ENCODE peak calls at places on chromosomes 16 and 17, in eight cellular contexts. J is ovary, H is mucosa of descending colon, W is IMR-90, T is aorta, D is PC-9, B is lung, P is uterus. Q is an unnamed sample.

GRCh38 chr17:79301469-79301868 is 226.8 kb downstream of the ENGASE start:
- DNase-seq in D (no peak), T (no peak), B (no peak), J (no peak), W (no peak), P (no peak), H (no peak), Q (no peak)

GRCh38 chr16:56912746-56913703 is 18.9 kb upstream of the HERPUD1 start:
- DNase-seq in H (no peak), B (no peak), J (no peak), W (peak; percentile 83), T (peak; percentile 42), P (no peak), D (no peak), Q (no peak)

GRCh38 chr16:23206986-23207385 is 24.4 kb downstream of the SCNN1G start:
- DNase-seq in B (no peak), P (no peak), D (no peak), W (no peak), J (no peak), T (no peak), H (no peak), Q (no peak)

GRCh38 chr16:78629173-78629572 is 529.7 kb downstream of the WWOX start:
- DNase-seq in H (no peak), J (no peak), P (no peak), D (no peak), W (no peak), T (no peak), B (no peak), Q (no peak)

GRCh38 chr17:29292992-29293889 is 707 bp downstream of the NUFIP2 start:
- DNase-seq in H (peak; percentile 68), W (peak; percentile 34), J (peak; percentile 66), B (peak; percentile 65), D (peak; percentile 41), P (peak; percentile 58), T (peak; percentile 89), Q (peak; percentile 80)

GRCh38 chr16:53945996-53946395 is 242.0 kb downstream of the FTO start:
- DNase-seq in J (no peak), B (peak; percentile 33), W (peak; percentile 64), P (no peak), T (no peak), D (peak; percentile 43), H (no peak), Q (no peak)

GRCh38 chr16:278863-279366 is 1.5 kb upstream of the ARHGDIG start:
- DNase-seq in B (peak; percentile 34), P (no peak), D (peak; percentile 58), J (no peak), W (peak; percentile 17), T (no peak), H (no peak), Q (no peak)

GRCh38 chr17:68768804-68769203 is 167.6 kb upstream of the FAM20A start:
- DNase-seq in T (no peak), D (no peak), P (no peak), B (no peak), W (no peak), H (no peak), J (no peak), Q (no peak)

GRCh38 chr16:55147401-55147800 is 176.6 kb upstream of the IRX6 start:
- DNase-seq in T (no peak), J (no peak), P (no peak), H (no peak), W (no peak), D (no peak), B (no peak), Q (no peak)

GRCh38 chr16:83581082-83581481 is 226.7 kb upstream of the HSBP1 start:
- DNase-seq in T (no peak), J (no peak), P (no peak), D (no peak), B (no peak), W (peak; percentile 46), H (no peak), Q (no peak)

GRCh38 chr16:28067604-28068382 is 4.3 kb upstream of the GSG1L start:
- DNase-seq in T (no peak), H (no peak), W (peak; percentile 74), D (no peak), B (no peak), J (no peak), P (no peak), Q (no peak)

GRCh38 chr16:23384878-23385277 is 68.1 kb downstream of the COG7 start:
- DNase-seq in P (no peak), H (peak; percentile 2), D (no peak), T (no peak), B (no peak), J (no peak), W (no peak), Q (no peak)

GRCh38 chr17:3964203-3965122 is at the start of gene ATP2A3:
- DNase-seq in D (no peak), H (peak; percentile 86), P (no peak), B (no peak), W (no peak), T (peak; percentile 85), J (no peak), Q (no peak)

GRCh38 chr17:64334851-64335250 is 55.8 kb downstream of the PECAM1 start:
- DNase-seq in H (no peak), D (no peak), J (no peak), P (no peak), T (no peak), W (no peak), B (no peak), Q (no peak)

GRCh38 chr17:80760501-80760900 is 215.9 kb downstream of the RPTOR start:
- DNase-seq in T (no peak), P (no peak), J (no peak), W (no peak), B (peak; percentile 50), H (peak; percentile 79), D (peak; percentile 79), Q (no peak)

GRCh38 chr16:11667221-11667823 is 933 bp upstream of the SNN start:
- DNase-seq in T (no peak), W (no peak), D (no peak), J (no peak), H (no peak), P (no peak), B (no peak), Q (peak; percentile 67)

DNA sequence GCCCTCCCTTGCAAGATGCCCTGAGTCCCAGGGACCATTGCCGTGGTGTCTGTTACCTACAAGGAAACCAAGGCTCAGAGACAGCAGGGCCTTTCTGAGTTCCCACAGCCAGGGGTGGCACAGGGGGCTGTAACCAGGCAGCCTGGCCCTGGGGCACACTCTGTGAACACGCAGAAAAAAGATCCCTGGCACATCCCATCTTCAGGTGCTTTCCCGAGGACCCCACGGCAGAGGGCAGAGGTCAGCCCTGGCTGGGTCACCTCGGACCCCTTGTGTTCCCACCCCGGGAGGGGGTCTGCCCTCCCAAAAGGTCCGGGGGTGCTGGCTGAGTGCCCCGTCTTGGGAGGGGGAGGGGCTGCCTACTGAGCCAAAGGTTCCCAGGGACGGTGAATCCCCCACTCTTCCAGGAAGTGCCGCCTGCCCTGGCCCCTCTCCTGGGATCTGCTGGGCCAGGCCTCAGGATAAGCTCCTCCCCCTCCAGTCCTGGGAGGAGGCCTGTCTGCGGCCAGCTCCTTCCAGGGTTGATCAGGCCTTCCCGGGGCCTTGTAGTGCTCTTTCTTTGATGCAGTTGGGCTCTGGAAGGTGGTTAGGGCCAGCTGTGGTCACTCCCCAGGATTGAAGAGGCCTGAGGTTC is 8.1 kb downstream of the GLIS2 start:
- DNase-seq in B (no peak), W (peak; percentile 42), J (peak; percentile 83), D (no peak), P (peak; percentile 77), T (peak; percentile 88), H (no peak), Q (peak; percentile 88)
- H3K4me1 ChIP-seq in B (peaks cover 5% of the 10 kb centered on the region), W (peaks cover 26% of the 10 kb centered on the region), J (peaks cover 49% of the 10 kb centered on the region), D (no peaks in the 10 kb centered on the region), P (peaks cover 58% of the 10 kb centered on the region), T (peaks cover 2% of the 10 kb centered on the region), H (peaks cover 18% of the 10 kb centered on the region), Q (peaks cover 96% of the 10 kb centered on the region)

GRCh38 chr16:2458887-2459646 is 842 bp upstream of the TEDC2 start:
- DNase-seq in P (no peak), D (no peak), H (no peak), J (peak; percentile 35), T (no peak), B (no peak), W (no peak), Q (no peak)
- H3K4me3 ChIP-seq in P (peak overlapping the region; percentile 56), D (peak overlapping the region; percentile 61), H (no peak overlapping the region), J (peak overlapping the region; percentile 38), T (no peak overlapping the region), B (no peak overlapping the region), W (peak overlapping the region; percentile 53), Q (peak overlapping the region; percentile 48)

GRCh38 chr17:17709815-17710321 is 28.6 kb downstream of the RAI1 start:
- DNase-seq in P (no peak), D (no peak), W (no peak), T (no peak), B (no peak), H (no peak), J (no peak), Q (no peak)

GRCh38 chr17:17710355-17710727 is 29.1 kb downstream of the RAI1 start:
- DNase-seq in D (no peak), B (no peak), W (no peak), H (no peak), J (no peak), T (no peak), P (no peak), Q (no peak)

GRCh38 chr17:17711708-17712141 is 30.5 kb downstream of the RAI1 start:
- DNase-seq in H (no peak), B (no peak), J (no peak), P (no peak), D (no peak), W (no peak), T (no peak), Q (no peak)

GRCh38 chr17:17712268-17712924 is 31.1 kb downstream of the RAI1 start:
- DNase-seq in T (no peak), B (no peak), D (peak; percentile 79), W (peak; percentile 97), H (no peak), P (no peak), J (no peak), Q (no peak)

GRCh38 chr17:17710728-17711541 is 29.7 kb downstream of the RAI1 start:
- DNase-seq in P (peak; percentile 66), H (peak; percentile 83), D (peak; percentile 96), W (peak; percentile 93), J (no peak), B (peak; percentile 93), T (peak; percentile 90), Q (no peak)
- H3K4me1 ChIP-seq in P (peaks cover 13% of the 10 kb centered on the region), H (peaks cover 27% of the 10 kb centered on the region), D (peaks cover 47% of the 10 kb centered on the region), W (peaks cover 63% of the 10 kb centered on the region), J (peaks cover 9% of the 10 kb centered on the region), B (no peaks in the 10 kb centered on the region), T (no peaks in the 10 kb centered on the region), Q (peaks cover 43% of the 10 kb centered on the region)

DNA sequence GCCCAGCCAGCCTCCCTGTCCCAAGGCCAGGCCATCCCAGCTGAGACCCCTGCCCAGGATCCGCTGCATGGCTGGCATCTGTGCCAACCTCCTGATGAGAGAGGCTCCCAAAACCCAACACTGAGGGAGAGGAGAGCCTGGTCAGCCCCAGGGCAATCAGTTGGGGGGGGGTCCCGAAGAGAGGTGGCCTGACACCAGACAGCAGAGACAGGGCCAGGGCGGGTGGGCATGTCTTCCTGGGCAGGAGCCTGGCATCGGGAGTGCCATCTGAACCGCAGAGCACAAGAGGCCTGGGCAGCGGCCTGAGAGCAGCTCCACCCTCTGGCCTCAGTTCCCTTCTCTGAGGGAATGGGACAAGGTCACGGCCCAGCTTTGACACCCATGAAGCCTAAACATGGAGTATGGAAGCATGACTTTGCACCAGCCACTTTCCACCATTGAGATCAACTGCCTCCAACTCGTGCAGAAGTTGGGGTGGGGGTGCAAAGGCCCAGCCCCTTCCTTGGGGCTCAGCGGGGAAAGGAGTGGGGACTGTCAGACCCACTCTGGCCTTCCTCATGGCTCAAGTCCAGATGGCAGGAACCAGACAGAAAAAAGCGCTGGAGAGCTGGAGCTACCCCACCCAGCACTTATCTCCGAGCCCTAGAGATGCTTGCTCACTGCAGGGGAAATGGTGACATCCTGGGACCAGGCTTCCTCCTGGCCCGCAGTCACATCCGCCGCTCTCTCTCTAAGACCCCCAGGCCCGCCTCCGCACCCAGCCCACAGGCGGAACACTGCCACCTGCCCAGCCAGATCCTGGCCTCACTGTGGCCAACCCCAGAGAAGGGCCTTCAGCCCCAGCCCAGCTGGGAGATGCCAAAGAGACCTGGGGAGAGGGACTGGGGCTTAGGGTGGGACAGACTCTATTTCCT is 9.7 kb downstream of the RHBDF2 start:
- DNase-seq in B (no peak), T (no peak), H (peak; percentile 47), D (no peak), W (no peak), P (no peak), J (no peak), Q (no peak)
- H3K4me3 ChIP-seq in B (no peak overlapping the region), T (no peak overlapping the region), H (no peak overlapping the region), D (no peak overlapping the region), W (no peak overlapping the region), P (no peak overlapping the region), J (no peak overlapping the region), Q (no peak overlapping the region)

Q was measured in tibial artery.